ENCODE peak calls at places on chromosomes 5 and 9, in six cellular contexts. O is stimulated activated CD8-positive, alpha-beta memory T cell treated with anti-CD3 and anti-CD28 coated beads, Interleukin-4, amount 100 ng/mL, for 1 hour; C is NCI-H1694 treated with DMSO at 0.1 percent for 48 hours; D is AG08395; Q is PC-3; M is NCI-H460. H is an unnamed sample.
A peak's percentile ranks its signal among the peaks of the same experiment; 100 is the strongest.

GRCh38 chr5:34534237-34535108 is 121.7 kb upstream of the RAI14 start:
- DNase-seq in O (no peak), C (no peak), D (peak; percentile 79), Q (peak; percentile 69), M (no peak), H (peak; percentile 55)

GRCh38 chr9:133168432-133168831 is 4.7 kb upstream of the GBGT1 start:
- DNase-seq in O (no peak), C (no peak), D (no peak), Q (peak; percentile 7), M (peak; percentile 38), H (no peak)

GRCh38 chr9:107486674-107487520 is 2.7 kb downstream of the KLF4 start:
- DNase-seq in O (no peak), C (no peak), D (no peak), Q (peak; percentile 10), M (no peak), H (no peak)

GRCh38 chr5:106649031-106649430 is 1021.7 kb downstream of the EFNA5 start:
- DNase-seq in O (no peak), C (no peak), D (no peak), Q (no peak), M (no peak), H (no peak)

GRCh38 chr5:160434022-160434531 is 12.4 kb downstream of the PTTG1 start:
- DNase-seq in O (no peak), C (peak; percentile 18), D (no peak), Q (no peak), M (no peak), H (no peak)

GRCh38 chr9:125142560-125143376 is 560 bp downstream of the SCAI start:
- DNase-seq in O (no peak), C (no peak), D (no peak), Q (no peak), M (no peak), H (no peak)

GRCh38 chr5:180380441-180380840 is 27.3 kb upstream of the GFPT2 start:
- DNase-seq in O (no peak), C (no peak), D (no peak), Q (no peak), M (no peak), H (no peak)

GRCh38 chr5:155735388-155735787 is 591.6 kb upstream of the SGCD start:
- DNase-seq in O (no peak), C (no peak), D (peak; percentile 29), Q (no peak), M (no peak), H (no peak)

GRCh38 chr9:130696139-130696650 is 2.6 kb downstream of the EXOSC2 start:
- DNase-seq in O (no peak), C (no peak), D (no peak), Q (no peak), M (no peak), H (no peak)

GRCh38 chr5:180315762-180316212 is 23.9 kb upstream of the MAPK9 start:
- DNase-seq in O (peak; percentile 53), C (peak; percentile 33), D (peak; percentile 70), Q (peak; percentile 66), M (peak; percentile 48), H (no peak)

GRCh38 chr9:132346177-132346576 is 8.6 kb downstream of the SETX start:
- DNase-seq in O (no peak), C (no peak), D (no peak), Q (no peak), M (no peak), H (no peak)

GRCh38 chr5:149422429-149423286 is 43.6 kb upstream of the IL17B start:
- DNase-seq in O (no peak), C (no peak), D (peak; percentile 56), Q (no peak), M (no peak), H (peak; percentile 81)

GRCh38 chr9:86925686-86926085 is 21.6 kb downstream of the GAS1 start:
- DNase-seq in O (no peak), C (no peak), D (peak; percentile 78), Q (no peak), M (no peak), H (no peak)